ENCODE peak calls at places on chromosome 17, in six cellular contexts. C, T, A, I, X and W are unnamed samples.

GRCh38 chr17:60398227-60398959 is 6.5 kb upstream of the USP32 start:
- DNase-seq in C (no peak), T (no peak), A (peak), I (no peak), X (peak), W (no peak)

GRCh38 chr17:17087424-17088103 is 45.3 kb downstream of the MPRIP start:
- DNase-seq in C (no peak), T (no peak), A (no peak), I (peak), X (no peak), W (no peak)

GRCh38 chr17:65593870-65594584 is 32.6 kb upstream of the AXIN2 start:
- DNase-seq in C (peak), T (peak), A (no peak), I (no peak), X (no peak), W (no peak)

GRCh38 chr17:46813920-46814319 is 4.6 kb downstream of the WNT3 start:
- DNase-seq in C (no peak), T (no peak), A (no peak), I (no peak), X (no peak), W (no peak)

GRCh38 chr17:3472137-3472536 is 518 bp upstream of the SPATA22 start:
- DNase-seq in C (no peak), T (no peak), A (no peak), I (no peak), X (no peak), W (no peak)

GRCh38 chr17:6279659-6280058 is 155.3 kb downstream of the AIPL1 start:
- DNase-seq in C (no peak), T (no peak), A (no peak), I (peak), X (no peak), W (no peak)

GRCh38 chr17:48037036-48037881 is at the start of gene COPZ2:
- DNase-seq in C (peak), T (peak), A (no peak), I (peak), X (no peak), W (no peak)

GRCh38 chr17:76995352-76996105 is 127.3 kb downstream of the MGAT5B start:
- DNase-seq in C (no peak), T (no peak), A (no peak), I (no peak), X (peak), W (no peak)

GRCh38 chr17:34254651-34255380 is at the start of gene CCL2:
- DNase-seq in C (no peak), T (peak), A (no peak), I (peak), X (peak), W (peak)

GRCh38 chr17:65393514-65393913 is 167.9 kb downstream of the AXIN2 start:
- DNase-seq in C (no peak), T (no peak), A (no peak), I (no peak), X (no peak), W (no peak)

GRCh38 chr17:65433592-65433991 is 127.9 kb downstream of the AXIN2 start:
- DNase-seq in C (peak), T (peak), A (no peak), I (no peak), X (no peak), W (no peak)

GRCh38 chr17:50149099-50149424 is 1.4 kb downstream of the PPP1R9B start:
- DNase-seq in C (no peak), T (no peak), A (no peak), I (no peak), X (no peak), W (no peak)

GRCh38 chr17:6035801-6036394 is 34.3 kb upstream of the WSCD1 start:
- DNase-seq in C (no peak), T (no peak), A (no peak), I (no peak), X (no peak), W (no peak)

GRCh38 chr17:79620207-79621038 is 9.6 kb upstream of the RBFOX3 start:
- DNase-seq in C (no peak), T (no peak), A (no peak), I (peak), X (no peak), W (no peak)

GRCh38 chr17:75475144-75475835 is 18.9 kb downstream of the TMEM94 start:
- DNase-seq in C (no peak), T (no peak), A (no peak), I (no peak), X (no peak), W (no peak)

GRCh38 chr17:7218774-7219173 is 862 bp downstream of the DLG4 start:
- DNase-seq in C (no peak), T (no peak), A (no peak), I (no peak), X (no peak), W (no peak)

GRCh38 chr17:31558748-31559646 is 167.5 kb downstream of the RAB11FIP4 start:
- DNase-seq in C (peak), T (peak), A (no peak), I (peak), X (peak), W (no peak)

GRCh38 chr17:41008811-41009210 is at the start of gene KRTAP3-1:
- DNase-seq in C (no peak), T (no peak), A (no peak), I (no peak), X (no peak), W (no peak)

GRCh38 chr17:67836205-67836987 is 11.1 kb downstream of the BPTF start:
- DNase-seq in C (no peak), T (peak), A (no peak), I (no peak), X (no peak), W (no peak)

GRCh38 chr17:76053230-76054111 is 18.8 kb downstream of the SRP68 start:
- DNase-seq in C (no peak), T (peak), A (no peak), I (no peak), X (peak), W (no peak)

GRCh38 chr17:1110844-1111598 is 68.8 kb downstream of the ABR start:
- DNase-seq in C (peak), T (peak), A (no peak), I (peak), X (peak), W (no peak)

GRCh38 chr17:47735536-47736011 is 2.5 kb downstream of the TBX21 start:
- DNase-seq in C (peak), T (no peak), A (peak), I (no peak), X (no peak), W (no peak)

GRCh38 chr17:7252176-7253043 is at the start of gene ELP5:
- DNase-seq in C (peak), T (peak), A (peak), I (peak), X (peak), W (peak)

GRCh38 chr17:67911038-67911782 is 85.1 kb downstream of the C17orf58 start:
- DNase-seq in C (no peak), T (no peak), A (no peak), I (no peak), X (no peak), W (no peak)

GRCh38 chr17:6471531-6472465 is 27.5 kb downstream of the PIMREG start:
- DNase-seq in C (no peak), T (peak), A (no peak), I (no peak), X (peak), W (no peak)

GRCh38 chr17:72056727-72057290 is 64.0 kb upstream of the SOX9 start:
- DNase-seq in C (no peak), T (no peak), A (no peak), I (no peak), X (no peak), W (no peak)

GRCh38 chr17:3750926-3751325 is 27.2 kb downstream of the HASPIN start:
- DNase-seq in C (peak), T (no peak), A (no peak), I (peak), X (peak), W (no peak)

GRCh38 chr17:17289091-17289490 is 8.0 kb upstream of the COPS3 start:
- DNase-seq in C (no peak), T (no peak), A (no peak), I (no peak), X (no peak), W (no peak)

GRCh38 chr17:28038802-28039600 is 3.5 kb upstream of the NLK start:
- DNase-seq in C (no peak), T (peak), A (no peak), I (no peak), X (no peak), W (no peak)

GRCh38 chr17:41329279-41329925 is 13.9 kb upstream of the KRTAP17-1 start:
- DNase-seq in C (no peak), T (peak), A (no peak), I (peak), X (peak), W (peak)

GRCh38 chr17:82283208-82283749 is 9.8 kb upstream of the CSNK1D start:
- DNase-seq in C (peak), T (peak), A (no peak), I (no peak), X (peak), W (no peak)